ENCODE peak calls at places on chromosome 22, in four cellular contexts. One of them, this sample, is unnamed.
A peak's percentile ranks its signal among the peaks of the same experiment; 100 is the strongest.

GRCh38 chr22:45179276-45180049 is 15.7 kb downstream of the NUP50 start:
- DNase-seq in AG04450: no peak
- DNase-seq in fibroblast of lung: no peak
- DNase-seq in SJSA1: no peak
- DNase-seq in this sample: no peak

GRCh38 chr22:46533434-46533833 is 4.0 kb downstream of the CELSR1 start:
- DNase-seq in AG04450: no peak
- DNase-seq in fibroblast of lung: no peak
- DNase-seq in SJSA1: no peak
- DNase-seq in this sample: no peak

GRCh38 chr22:46045459-46046298 is 68.7 kb upstream of the WNT7B start:
- DNase-seq in AG04450: no peak
- DNase-seq in fibroblast of lung: no peak
- DNase-seq in SJSA1: no peak
- DNase-seq in this sample: no peak

GRCh38 chr22:48496226-48496845 is 1331.3 kb downstream of the BRD1 start:
- DNase-seq in AG04450: no peak
- DNase-seq in fibroblast of lung: no peak
- DNase-seq in SJSA1: no peak
- DNase-seq in this sample: no peak

GRCh38 chr22:47328550-47329243 is 566.2 kb downstream of the TBC1D22A start:
- DNase-seq in AG04450: peak; percentile 83
- DNase-seq in fibroblast of lung: peak; percentile 96
- DNase-seq in SJSA1: peak; percentile 93
- DNase-seq in this sample: no peak

GRCh38 chr22:22995166-22995565 is 75.2 kb upstream of the GNAZ start:
- DNase-seq in AG04450: no peak
- DNase-seq in fibroblast of lung: no peak
- DNase-seq in SJSA1: no peak
- DNase-seq in this sample: no peak

GRCh38 chr22:32341122-32341740 is 16.4 kb upstream of the RFPL3 start:
- DNase-seq in AG04450: no peak
- DNase-seq in fibroblast of lung: peak; percentile 18
- DNase-seq in SJSA1: no peak
- DNase-seq in this sample: no peak

GRCh38 chr22:43113516-43114251 is 3.1 kb downstream of the BIK start:
- DNase-seq in AG04450: no peak
- DNase-seq in fibroblast of lung: no peak
- DNase-seq in SJSA1: no peak
- DNase-seq in this sample: no peak

GRCh38 chr22:17198188-17199130 is 20.8 kb downstream of the ADA2 start:
- DNase-seq in AG04450: no peak
- DNase-seq in fibroblast of lung: peak; percentile 40
- DNase-seq in SJSA1: no peak
- DNase-seq in this sample: no peak

DNA sequence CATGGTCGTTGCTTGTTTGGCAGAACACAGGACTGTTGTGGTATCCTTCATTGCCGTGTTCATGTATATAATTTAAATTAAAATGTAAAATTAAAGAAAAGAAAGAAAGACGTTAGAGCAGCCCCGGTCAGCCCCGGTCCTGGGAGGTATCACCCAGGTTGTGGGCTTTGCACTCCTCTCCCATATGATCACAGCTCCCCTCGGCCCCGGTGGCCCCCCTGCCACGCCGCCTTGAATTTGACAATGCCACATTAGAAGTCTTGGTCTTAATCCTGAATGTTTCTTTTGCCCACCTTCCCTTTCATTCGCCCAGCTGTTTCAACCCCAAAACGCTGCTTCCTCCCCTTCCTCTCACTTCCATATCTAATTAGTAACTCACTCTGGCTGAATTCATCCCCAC is 11.4 kb downstream of the APOBEC3A start:
- DNase-seq in AG04450: no peak
- DNase-seq in fibroblast of lung: no peak
- DNase-seq in SJSA1: no peak
- DNase-seq in this sample: no peak
- H3K27me3 ChIP-seq in AG04450: peaks cover 50% of the 10 kb centered on the region
- H3K27me3 ChIP-seq in fibroblast of lung: peaks cover 8% of the 10 kb centered on the region
- H3K27me3 ChIP-seq in SJSA1: peaks cover 4% of the 10 kb centered on the region
- H3K27me3 ChIP-seq in this sample: no peaks in the 10 kb centered on the region

GRCh38 chr22:29470159-29470855 is 9.7 kb upstream of the NEFH start:
- DNase-seq in AG04450: no peak
- DNase-seq in fibroblast of lung: peak; percentile 20
- DNase-seq in SJSA1: peak; percentile 9
- DNase-seq in this sample: peak; percentile 58
- H3K4me3 ChIP-seq in AG04450: peak overlapping the region; percentile 31
- H3K4me3 ChIP-seq in fibroblast of lung: no peak overlapping the region
- H3K4me3 ChIP-seq in SJSA1: no peak overlapping the region
- H3K4me3 ChIP-seq in this sample: peak overlapping the region; percentile 49

DNA sequence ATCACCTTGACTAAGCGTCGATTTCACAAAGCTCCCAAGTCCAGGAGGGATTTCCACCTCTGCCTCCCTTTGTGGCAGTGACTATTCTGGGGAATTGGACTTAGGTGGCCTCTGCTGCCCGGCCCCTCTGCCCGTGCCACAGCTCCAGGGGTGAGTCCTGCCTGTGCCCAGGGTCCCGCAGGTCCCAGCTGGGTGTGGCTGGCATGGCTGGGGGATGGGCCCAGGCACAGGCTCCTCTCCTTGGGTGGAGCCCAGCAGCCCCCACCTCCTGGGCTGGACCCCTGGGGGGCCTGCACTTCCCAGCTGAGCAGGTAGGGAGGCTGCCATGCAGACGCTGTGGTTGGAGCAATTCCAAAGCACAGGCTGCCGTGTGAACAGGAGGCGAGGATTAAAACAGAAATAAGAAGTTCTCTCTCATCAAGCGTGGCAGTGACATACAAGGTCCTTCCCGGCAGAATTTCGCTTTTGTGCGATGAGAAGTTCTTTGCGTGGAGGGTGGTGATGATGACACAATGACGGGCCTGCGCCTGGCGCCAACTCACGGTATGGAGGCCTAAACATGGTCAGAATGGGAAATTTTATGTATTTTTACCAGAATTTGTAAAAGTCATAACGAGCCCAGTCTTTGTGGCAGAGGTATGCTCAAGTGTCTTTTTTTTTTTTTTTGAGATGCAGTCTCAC is 107.3 kb downstream of the BRD1 start:
- DNase-seq in AG04450: no peak
- DNase-seq in fibroblast of lung: no peak
- DNase-seq in SJSA1: no peak
- DNase-seq in this sample: no peak
- H3K27me3 ChIP-seq in AG04450: peaks cover 17% of the 10 kb centered on the region
- H3K27me3 ChIP-seq in fibroblast of lung: peaks cover 1% of the 10 kb centered on the region
- H3K27me3 ChIP-seq in SJSA1: peaks cover 17% of the 10 kb centered on the region
- H3K27me3 ChIP-seq in this sample: no peaks in the 10 kb centered on the region

DNA sequence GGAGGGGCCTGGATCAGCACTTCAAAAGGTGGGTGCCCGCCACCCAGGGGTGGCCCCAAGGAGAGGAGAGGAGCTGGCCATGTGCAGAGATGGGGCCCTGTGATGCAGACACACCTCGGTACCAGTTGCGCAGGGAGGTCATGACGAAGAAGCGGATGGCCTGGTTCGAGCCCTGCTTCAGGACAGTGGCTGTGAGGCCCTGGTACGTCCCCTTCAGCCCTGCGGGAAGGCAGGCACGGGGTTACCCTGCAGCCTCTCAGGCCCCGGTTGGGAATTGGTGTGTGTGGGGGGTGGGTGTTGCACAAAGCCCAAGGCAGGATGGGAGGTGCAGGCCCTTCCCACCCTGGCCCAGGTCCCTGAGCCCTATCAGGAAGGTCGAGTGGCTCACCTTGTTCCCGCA is 1.8 kb downstream of the SLC25A1 start:
- DNase-seq in AG04450: no peak
- DNase-seq in fibroblast of lung: no peak
- DNase-seq in SJSA1: no peak
- DNase-seq in this sample: no peak
- H3K4me3 ChIP-seq in AG04450: peak overlapping the region; percentile 68
- H3K4me3 ChIP-seq in fibroblast of lung: peak overlapping the region; percentile 73
- H3K4me3 ChIP-seq in SJSA1: peak overlapping the region; percentile 100
- H3K4me3 ChIP-seq in this sample: no peak overlapping the region

DNA sequence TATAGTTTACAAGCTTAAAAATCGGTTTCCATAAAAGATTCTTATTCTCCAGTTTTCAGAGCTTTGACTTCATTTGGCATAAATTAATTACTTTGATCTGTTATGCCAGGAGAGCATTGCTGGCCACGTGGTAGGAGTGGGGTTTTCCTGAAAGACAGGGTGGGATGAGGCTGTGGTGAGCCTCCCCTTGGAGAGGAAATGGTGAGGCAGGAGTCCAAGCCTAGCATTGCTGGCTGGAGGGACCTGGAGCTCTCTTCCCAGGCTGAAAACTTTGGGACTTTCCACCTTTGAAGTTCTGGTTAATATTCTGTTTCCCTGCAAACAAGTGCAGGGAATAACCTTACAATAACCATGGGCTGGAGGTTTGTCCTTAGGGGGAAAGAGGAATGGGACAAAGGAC is 21.1 kb upstream of the CSF2RB start:
- DNase-seq in AG04450: no peak
- DNase-seq in fibroblast of lung: no peak
- DNase-seq in SJSA1: no peak
- DNase-seq in this sample: no peak
- H3K27me3 ChIP-seq in AG04450: peaks cover 17% of the 10 kb centered on the region
- H3K27me3 ChIP-seq in fibroblast of lung: no peaks in the 10 kb centered on the region
- H3K27me3 ChIP-seq in SJSA1: peaks cover 12% of the 10 kb centered on the region
- H3K27me3 ChIP-seq in this sample: no peaks in the 10 kb centered on the region

GRCh38 chr22:25744694-25745093 is 2.7 kb downstream of the MYO18B start:
- DNase-seq in AG04450: no peak
- DNase-seq in fibroblast of lung: no peak
- DNase-seq in SJSA1: no peak
- DNase-seq in this sample: no peak
- H3K4me3 ChIP-seq in AG04450: no peak overlapping the region
- H3K4me3 ChIP-seq in fibroblast of lung: no peak overlapping the region
- H3K4me3 ChIP-seq in SJSA1: no peak overlapping the region
- H3K4me3 ChIP-seq in this sample: no peak overlapping the region

GRCh38 chr22:37426532-37427127 is 649 bp downstream of the ELFN2 start:
- DNase-seq in AG04450: no peak
- DNase-seq in fibroblast of lung: no peak
- DNase-seq in SJSA1: no peak
- DNase-seq in this sample: no peak

GRCh38 chr22:37427128-37427710 is at the start of gene ELFN2:
- DNase-seq in AG04450: no peak
- DNase-seq in fibroblast of lung: peak; percentile 48
- DNase-seq in SJSA1: no peak
- DNase-seq in this sample: no peak

GRCh38 chr22:37425800-37426531 is 1.3 kb downstream of the ELFN2 start:
- DNase-seq in AG04450: no peak
- DNase-seq in fibroblast of lung: peak; percentile 81
- DNase-seq in SJSA1: no peak
- DNase-seq in this sample: no peak

GRCh38 chr22:37428649-37429586 is 1.6 kb upstream of the ELFN2 start:
- DNase-seq in AG04450: no peak
- DNase-seq in fibroblast of lung: peak; percentile 45
- DNase-seq in SJSA1: peak; percentile 54
- DNase-seq in this sample: no peak

GRCh38 chr22:37427711-37428635 is 694 bp upstream of the ELFN2 start:
- DNase-seq in AG04450: no peak
- DNase-seq in fibroblast of lung: no peak
- DNase-seq in SJSA1: no peak
- DNase-seq in this sample: no peak
- H3K27me3 ChIP-seq in AG04450: no peaks in the 10 kb centered on the region
- H3K27me3 ChIP-seq in fibroblast of lung: peaks cover 33% of the 10 kb centered on the region
- H3K27me3 ChIP-seq in SJSA1: peaks cover 45% of the 10 kb centered on the region
- H3K27me3 ChIP-seq in this sample: peaks cover 6% of the 10 kb centered on the region

DNA sequence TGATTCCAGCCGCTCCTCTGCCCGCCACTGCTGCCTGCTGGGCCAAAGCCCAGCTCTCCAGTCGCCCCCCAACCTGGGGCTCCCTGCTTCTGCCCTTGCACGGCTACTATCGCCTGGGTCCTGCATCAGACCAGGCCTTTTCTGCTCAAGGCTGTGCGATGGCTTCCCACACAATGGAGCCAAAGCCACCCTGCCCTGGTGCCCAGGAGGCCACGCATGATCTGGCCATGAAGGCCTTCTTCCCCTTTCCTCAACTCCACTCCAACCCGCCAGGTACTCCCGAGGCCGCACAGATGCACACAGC is 45.8 kb downstream of the SGSM3 start:
- DNase-seq in AG04450: no peak
- DNase-seq in fibroblast of lung: no peak
- DNase-seq in SJSA1: no peak
- DNase-seq in this sample: no peak
- H3K4me3 ChIP-seq in AG04450: no peak overlapping the region
- H3K4me3 ChIP-seq in fibroblast of lung: no peak overlapping the region
- H3K4me3 ChIP-seq in SJSA1: no peak overlapping the region
- H3K4me3 ChIP-seq in this sample: no peak overlapping the region

This sample was measured in GM06990.